ENCODE peak calls at places on chromosome X, in five cellular contexts. T, O, Y, A and F are unnamed samples.

GRCh38 chrX:10017866-10018265 is 50.7 kb downstream of the CLDN34 start:
- DNase-seq in T (no peak), O (peak; percentile 64), Y (no peak), A (no peak), F (no peak)

GRCh38 chrX:1462596-1463251 is 10.0 kb upstream of the ASMTL start:
- DNase-seq in T (no peak), O (no peak), Y (no peak), A (peak; percentile 28), F (no peak)

GRCh38 chrX:109952985-109953905 is 49.7 kb upstream of the TMEM164 start:
- DNase-seq in T (no peak), O (no peak), Y (no peak), A (no peak), F (no peak)

GRCh38 chrX:2242326-2242725 is 258.4 kb downstream of the DHRSX start:
- DNase-seq in T (no peak), O (no peak), Y (no peak), A (no peak), F (no peak)

GRCh38 chrX:153411988-153412574 is 809 bp downstream of the ZFP92 start:
- DNase-seq in T (no peak), O (no peak), Y (peak; percentile 47), A (no peak), F (no peak)

GRCh38 chrX:86914569-86914968 is 603.0 kb upstream of the KLHL4 start:
- DNase-seq in T (no peak), O (no peak), Y (no peak), A (no peak), F (no peak)

GRCh38 chrX:102746134-102746584 is 25.6 kb downstream of the GPRASP3 start:
- DNase-seq in T (no peak), O (no peak), Y (no peak), A (no peak), F (no peak)

GRCh38 chrX:115174548-115174947 is 14.7 kb upstream of the RBMXL3 start:
- DNase-seq in T (no peak), O (no peak), Y (no peak), A (no peak), F (no peak)

GRCh38 chrX:51420610-51421009 is 75.8 kb downstream of the NUDT11 start:
- DNase-seq in T (no peak), O (peak; percentile 57), Y (peak; percentile 6), A (peak; percentile 24), F (peak; percentile 7)

GRCh38 chrX:131746491-131746968 is 202.7 kb downstream of the OR13H1 start:
- DNase-seq in T (peak; percentile 71), O (peak; percentile 96), Y (peak; percentile 90), A (peak; percentile 78), F (peak; percentile 74)

GRCh38 chrX:49059209-49060191 is 701 bp downstream of the CCDC120 start:
- DNase-seq in T (no peak), O (peak; percentile 49), Y (no peak), A (no peak), F (no peak)